ENCODE peak calls at places on chromosomes 1 and 21, in four cellular contexts. One of them, this sample, is unnamed.

GRCh38 chr1:108064255-108064654 is 99.3 kb upstream of the VAV3 start:
- DNase-seq in HepG2: no peak
- DNase-seq in GM12878: no peak
- DNase-seq in K562: no peak
- DNase-seq in this sample: no peak

GRCh38 chr1:216914974-216915373 is 191.7 kb upstream of the ESRRG start:
- DNase-seq in HepG2: no peak
- DNase-seq in GM12878: no peak
- DNase-seq in K562: no peak
- DNase-seq in this sample: no peak

GRCh38 chr1:96130432-96130831 is 591.2 kb upstream of the PTBP2 start:
- DNase-seq in GM12878: no peak
- DNase-seq in HepG2: no peak
- DNase-seq in K562: no peak
- DNase-seq in this sample: no peak

GRCh38 chr1:93437976-93438605 is 9.8 kb upstream of the FNBP1L start:
- DNase-seq in K562: peak
- DNase-seq in HepG2: peak
- DNase-seq in GM12878: no peak
- DNase-seq in this sample: peak

GRCh38 chr1:199335496-199335895 is 692.0 kb upstream of the NR5A2 start:
- DNase-seq in HepG2: no peak
- DNase-seq in GM12878: no peak
- DNase-seq in K562: no peak
- DNase-seq in this sample: no peak

GRCh38 chr1:198437352-198437751 is 103.1 kb downstream of the ATP6V1G3 start:
- DNase-seq in K562: no peak
- DNase-seq in HepG2: no peak
- DNase-seq in GM12878: no peak
- DNase-seq in this sample: no peak

GRCh38 chr1:111441573-111442192 is 7.4 kb downstream of the WDR77 start:
- DNase-seq in K562: peak
- DNase-seq in GM12878: no peak
- DNase-seq in HepG2: peak
- DNase-seq in this sample: no peak

GRCh38 chr1:206891412-206891811 is 5.8 kb upstream of the IL24 start:
- DNase-seq in K562: no peak
- DNase-seq in HepG2: no peak
- DNase-seq in GM12878: no peak
- DNase-seq in this sample: no peak

GRCh38 chr21:21057349-21058062 is 59.3 kb downstream of the NCAM2 start:
- DNase-seq in K562: no peak
- DNase-seq in HepG2: no peak
- DNase-seq in GM12878: no peak
- DNase-seq in this sample: no peak

GRCh38 chr1:208030320-208031091 is 119.6 kb upstream of the CD34 start:
- DNase-seq in K562: no peak
- DNase-seq in GM12878: no peak
- DNase-seq in HepG2: no peak
- DNase-seq in this sample: no peak

DNA sequence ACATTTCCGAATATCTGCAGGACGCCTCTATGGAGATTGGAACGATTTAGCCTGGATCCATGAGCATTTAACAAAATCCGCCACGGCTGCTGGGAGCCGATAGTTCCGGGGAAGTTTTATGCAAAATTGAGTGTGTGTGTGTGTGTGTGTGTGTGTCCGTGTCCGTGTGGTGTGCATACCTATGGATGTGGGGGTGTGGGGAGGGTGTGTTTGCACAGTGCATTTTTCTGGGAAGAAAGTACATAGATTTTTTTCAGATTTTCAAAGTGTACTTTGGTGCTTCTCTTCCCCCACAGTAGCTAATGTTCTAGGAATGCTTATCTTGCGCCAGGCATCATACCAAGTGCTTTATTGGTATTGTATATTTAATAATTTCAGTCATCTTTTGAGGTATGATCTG is 117.4 kb downstream of the PCP4 start:
- DNase-seq in HepG2: no peak
- DNase-seq in GM12878: no peak
- DNase-seq in K562: no peak
- DNase-seq in this sample: no peak
- TF ChIP-seq MYC in HepG2: no peak
- TF ChIP-seq MYC in GM12878: no peak
- TF ChIP-seq MYC in K562: no peak
- TF ChIP-seq MYC in this sample: no peak

DNA sequence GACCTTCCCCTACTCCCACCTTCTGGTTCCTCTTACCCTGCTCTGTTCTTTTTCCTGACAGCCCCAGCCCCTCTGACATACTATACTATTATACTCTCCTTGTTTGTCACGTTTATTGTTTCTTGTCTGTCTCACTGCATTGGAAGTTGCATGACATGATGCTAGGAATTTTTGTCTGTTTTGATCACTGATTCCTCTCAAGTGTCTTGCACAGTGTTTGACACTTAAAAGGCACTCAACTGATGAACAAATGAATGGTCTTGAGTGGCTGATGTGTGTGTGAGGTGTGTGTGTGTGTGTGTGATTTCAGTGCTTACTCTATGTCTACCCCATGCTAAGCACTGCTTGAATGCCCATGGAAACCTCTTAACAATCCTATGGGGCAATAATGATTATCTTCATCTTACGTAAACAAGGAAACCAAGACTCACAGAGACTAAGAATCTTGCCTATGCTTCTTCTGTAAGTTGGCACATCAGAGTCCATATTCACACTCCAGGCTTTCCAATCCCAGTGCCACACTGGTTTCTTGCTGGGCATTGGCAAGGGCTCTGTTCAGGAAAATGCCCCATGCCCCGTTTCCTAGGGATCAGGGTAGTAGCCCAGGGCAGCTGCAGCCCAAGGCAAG is 59.7 kb downstream of the ATP1A1 start:
- DNase-seq in HepG2: no peak
- DNase-seq in K562: no peak
- DNase-seq in GM12878: no peak
- DNase-seq in this sample: no peak
- TF ChIP-seq BHLHE40 in HepG2: no peak
- TF ChIP-seq BHLHE40 in K562: no peak
- TF ChIP-seq BHLHE40 in GM12878: no peak
- TF ChIP-seq BHLHE40 in this sample: no peak

GRCh38 chr1:202599669-202600431 is 110.4 kb downstream of the SYT2 start:
- DNase-seq in HepG2: peak
- DNase-seq in GM12878: no peak
- DNase-seq in K562: peak
- DNase-seq in this sample: peak
- TF ChIP-seq RFX5 in HepG2: no peak
- TF ChIP-seq RFX5 in GM12878: no peak
- TF ChIP-seq RFX5 in K562: no peak
- TF ChIP-seq RFX5 in this sample: no peak

DNA sequence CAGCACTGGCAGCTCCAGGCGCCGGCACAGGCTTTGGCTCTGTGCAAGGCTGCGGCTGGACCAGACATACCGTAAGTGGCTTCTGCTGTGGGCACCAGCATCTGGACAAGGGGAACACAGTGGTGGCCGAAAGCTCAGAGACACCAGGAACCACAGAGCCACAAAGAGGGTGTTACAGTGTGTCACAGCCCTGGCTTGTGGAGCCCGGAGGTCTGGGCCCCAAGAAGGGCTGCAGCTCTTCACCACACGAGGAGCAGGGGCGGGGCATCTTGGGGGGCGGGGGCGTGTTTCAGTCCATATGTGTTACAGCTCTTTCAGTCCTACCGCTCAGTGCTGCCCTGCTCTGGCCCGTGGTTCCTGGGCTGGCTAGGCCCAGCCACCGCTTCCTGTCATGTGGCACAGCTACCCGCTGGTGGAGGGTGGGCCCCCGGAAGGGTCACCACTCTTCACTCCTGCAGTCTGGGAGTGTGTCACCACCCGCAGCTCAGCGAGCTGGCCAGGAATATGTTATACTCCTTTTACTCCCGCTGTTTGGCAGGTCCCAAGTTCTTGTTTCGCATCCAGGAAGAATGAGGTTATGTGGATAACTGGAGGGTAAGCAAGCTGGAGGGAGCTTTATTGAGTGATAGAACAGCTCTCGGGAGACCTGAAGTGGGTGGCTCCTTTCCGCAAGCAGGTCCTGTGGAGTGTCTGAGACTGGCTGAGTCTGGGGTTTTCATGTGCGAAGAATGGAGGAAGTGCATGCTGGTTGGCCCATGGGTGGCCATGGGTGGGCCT is 3.3 kb upstream of the LSM10 start:
- DNase-seq in HepG2: peak
- DNase-seq in GM12878: no peak
- DNase-seq in K562: peak
- DNase-seq in this sample: peak
- TF ChIP-seq MYC in HepG2: peak
- TF ChIP-seq MYC in GM12878: no peak
- TF ChIP-seq MYC in K562: no peak
- TF ChIP-seq MYC in this sample: no peak

GRCh38 chr1:115239148-115239820 is 98.8 kb downstream of the NGF start:
- DNase-seq in GM12878: no peak
- DNase-seq in K562: no peak
- DNase-seq in HepG2: no peak
- DNase-seq in this sample: no peak
- TF ChIP-seq BHLHE40 in GM12878: no peak
- TF ChIP-seq BHLHE40 in K562: no peak
- TF ChIP-seq BHLHE40 in HepG2: no peak
- TF ChIP-seq BHLHE40 in this sample: no peak

DNA sequence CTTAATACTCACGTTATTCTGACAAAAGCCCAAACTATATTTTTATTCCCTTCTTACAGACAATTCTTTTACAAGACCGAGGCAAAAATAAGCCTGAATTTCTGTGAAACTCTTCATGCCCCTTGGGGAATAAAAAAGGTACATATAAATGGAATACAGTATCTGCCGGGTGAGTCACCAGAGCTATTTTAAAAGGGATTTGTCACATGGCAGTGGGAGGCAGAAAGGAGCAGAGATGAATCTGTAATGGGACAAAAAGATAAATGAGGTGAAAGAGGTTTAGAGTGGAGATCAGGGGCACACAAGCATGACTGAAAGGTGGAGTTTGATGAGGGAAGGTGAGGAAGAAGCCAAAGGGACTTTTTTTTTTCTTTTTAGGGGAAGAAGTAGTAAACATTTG is 8.8 kb downstream of the XCL1 start:
- DNase-seq in HepG2: no peak
- DNase-seq in GM12878: no peak
- DNase-seq in K562: no peak
- DNase-seq in this sample: no peak
- TF ChIP-seq RFX5 in HepG2: no peak
- TF ChIP-seq RFX5 in GM12878: no peak
- TF ChIP-seq RFX5 in K562: no peak
- TF ChIP-seq RFX5 in this sample: no peak

GRCh38 chr1:100538935-100539835 is 1.2 kb downstream of the GPR88 start:
- DNase-seq in HepG2: no peak
- DNase-seq in GM12878: no peak
- DNase-seq in K562: no peak
- DNase-seq in this sample: peak
- TF ChIP-seq MYC in HepG2: no peak
- TF ChIP-seq MYC in GM12878: no peak
- TF ChIP-seq MYC in K562: no peak
- TF ChIP-seq MYC in this sample: no peak